ENCODE peak calls at places on chromosomes 5 and 9, in five cellular contexts. D is IMR-90, P is fibroblast of pulmonary artery, Y is hepatocyte, B is tibial nerve. Z is an unnamed sample.

GRCh38 chr5:156621719-156622118 is 228.4 kb upstream of the PPP1R2B start:
- DNase-seq in P (no peak), B (no peak), D (no peak), Y (no peak), Z (no peak)

GRCh38 chr5:127549551-127549950 is 32.1 kb downstream of the PRRC1 start:
- DNase-seq in Y (no peak), D (no peak), P (no peak), B (no peak), Z (no peak)

GRCh38 chr9:18386091-18386490 is 87.9 kb upstream of the ADAMTSL1 start:
- DNase-seq in D (no peak), P (no peak), B (no peak), Y (no peak), Z (no peak)

GRCh38 chr5:1463326-1464095 is 18.3 kb upstream of the SLC6A3 start:
- DNase-seq in D (no peak), Y (no peak), B (no peak), P (no peak), Z (no peak)

GRCh38 chr5:103461223-103461622 is 101.4 kb downstream of the NUDT12 start:
- DNase-seq in Y (no peak), B (no peak), P (peak), D (peak), Z (no peak)

GRCh38 chr9:68496356-68496755 is 44.3 kb downstream of the TMEM252 start:
- DNase-seq in Y (no peak), P (no peak), B (no peak), D (peak), Z (no peak)

GRCh38 chr9:111483862-111484563 is at the start of gene ECPAS:
- DNase-seq in Y (peak), B (peak), P (peak), D (peak), Z (peak)

GRCh38 chr5:93930098-93930497 is 188.7 kb upstream of the POU5F2 start:
- DNase-seq in Y (no peak), B (no peak), P (no peak), D (no peak), Z (no peak)

GRCh38 chr9:110048976-110049698 is 158.8 kb downstream of the C9orf152 start:
- DNase-seq in B (no peak), P (peak), D (no peak), Y (peak), Z (no peak)

GRCh38 chr5:36450229-36451024 is 148.7 kb upstream of the RANBP3L start:
- DNase-seq in D (no peak), P (no peak), B (no peak), Y (no peak), Z (no peak)

GRCh38 chr5:172707285-172708182 is 63.5 kb downstream of the DUSP1 start:
- DNase-seq in D (peak), P (peak), B (no peak), Y (peak), Z (no peak)

GRCh38 chr5:137695651-137696428 is 40.0 kb downstream of the KLHL3 start:
- DNase-seq in Y (no peak), B (peak), P (no peak), D (no peak), Z (no peak)

GRCh38 chr5:10465726-10466125 is 24.0 kb downstream of the ROPN1L start:
- DNase-seq in Y (no peak), D (no peak), P (no peak), B (no peak), Z (no peak)

GRCh38 chr5:67028371-67028770 is 168.2 kb downstream of the CD180 start:
- DNase-seq in D (no peak), Y (no peak), P (peak), B (no peak), Z (no peak)

GRCh38 chr5:175895701-175896102 is 24.3 kb downstream of the CPLX2 start:
- DNase-seq in D (no peak), B (no peak), Y (no peak), P (no peak), Z (no peak)

GRCh38 chr5:18119156-18119785 is 485.0 kb downstream of the TAF11L14 start:
- DNase-seq in D (no peak), P (no peak), Y (no peak), B (no peak), Z (no peak)

GRCh38 chr9:112884086-112884485 is 6.6 kb downstream of the SLC46A2 start:
- DNase-seq in D (peak), B (no peak), Y (peak), P (peak), Z (no peak)

GRCh38 chr5:168723037-168723436 is 143.9 kb upstream of the PANK3 start:
- DNase-seq in B (no peak), Y (no peak), P (no peak), D (no peak), Z (no peak)

GRCh38 chr5:122703214-122703613 is 71.7 kb upstream of the SNX2 start:
- DNase-seq in B (no peak), D (no peak), Y (no peak), P (peak), Z (no peak)

GRCh38 chr9:78029601-78030552 is 1.7 kb downstream of the GNAQ start:
- DNase-seq in Y (peak), B (no peak), P (peak), D (peak), Z (peak)

GRCh38 chr5:27220752-27221151 is 182.4 kb upstream of the CDH9 start:
- DNase-seq in D (no peak), P (no peak), B (no peak), Y (no peak), Z (no peak)

GRCh38 chr5:136137497-136138220 is 5.0 kb downstream of the SMAD5 start:
- DNase-seq in B (no peak), Y (no peak), P (no peak), D (no peak), Z (no peak)

GRCh38 chr9:91433180-91433579 is 9.5 kb upstream of the NFIL3 start:
- DNase-seq in Y (peak), P (peak), B (no peak), D (peak), Z (no peak)

GRCh38 chr5:104018299-104018698 is 455.7 kb upstream of the NUDT12 start:
- DNase-seq in Y (no peak), B (no peak), D (no peak), P (no peak), Z (no peak)

GRCh38 chr9:37942616-37943328 is 38.8 kb upstream of the SLC25A51 start:
- DNase-seq in B (no peak), P (no peak), D (no peak), Y (no peak), Z (no peak)

GRCh38 chr5:37664551-37664950 is 175.3 kb downstream of the GDNF start:
- DNase-seq in P (no peak), Y (no peak), D (no peak), B (no peak), Z (no peak)

GRCh38 chr5:67012241-67012640 is 184.4 kb downstream of the CD180 start:
- DNase-seq in P (no peak), D (peak), Y (no peak), B (no peak), Z (no peak)

GRCh38 chr5:14268738-14269137 is 125.6 kb downstream of the TRIO start:
- DNase-seq in D (peak), B (peak), P (peak), Y (no peak), Z (no peak)

GRCh38 chr5:9720361-9720760 is 90.2 kb upstream of the TAS2R1 start:
- DNase-seq in Y (no peak), P (no peak), D (no peak), B (no peak), Z (no peak)

GRCh38 chr9:76817489-76817888 is 53.3 kb downstream of the PCA3 start:
- DNase-seq in B (no peak), Y (peak), D (peak), P (peak), Z (no peak)

GRCh38 chr5:159901308-159901707 is 15.0 kb upstream of the ADRA1B start:
- DNase-seq in Y (no peak), P (no peak), D (no peak), B (no peak), Z (no peak)

GRCh38 chr9:21559402-21560280 is 77.5 kb upstream of the IFNE start:
- DNase-seq in Y (peak), B (no peak), P (peak), D (peak), Z (no peak)
- H3K4me3 ChIP-seq in Y (peak), B (peak), P (peak), D (peak), Z (peak)

DNA sequence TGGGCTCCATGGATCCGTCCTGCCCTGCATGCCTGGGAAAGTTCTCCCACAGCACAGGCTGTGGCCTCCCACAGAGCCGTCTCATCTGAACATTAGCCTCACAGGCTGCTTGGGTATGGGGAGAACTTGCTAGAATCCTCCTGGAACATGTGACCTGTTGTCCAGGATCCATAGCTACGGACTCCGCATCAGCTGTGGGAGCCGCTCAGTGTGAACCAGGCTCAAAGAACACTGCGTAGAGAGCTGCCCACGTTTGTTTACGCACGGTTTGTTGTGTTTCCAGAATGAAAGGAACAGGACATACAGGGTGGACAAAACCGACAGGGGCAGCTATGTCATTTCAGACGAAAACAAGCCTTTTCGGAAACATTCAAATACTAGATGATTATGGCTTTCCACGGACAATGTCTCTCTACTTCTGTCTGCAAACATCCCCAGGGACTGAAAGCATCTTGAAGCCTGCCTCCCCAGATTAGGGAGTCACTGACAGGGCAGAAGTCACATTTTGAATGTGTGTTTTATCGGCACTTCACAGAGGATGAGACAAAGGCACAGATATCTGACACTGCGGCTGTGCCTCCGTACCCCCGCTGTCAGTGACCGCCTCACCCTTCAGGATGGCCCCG is 390.3 kb downstream of the GADD45G start:
- DNase-seq in B (peak), P (no peak), D (no peak), Y (peak), Z (no peak)
- H3K4me3 ChIP-seq in B (no peak), P (no peak), D (no peak), Y (no peak), Z (no peak)

DNA sequence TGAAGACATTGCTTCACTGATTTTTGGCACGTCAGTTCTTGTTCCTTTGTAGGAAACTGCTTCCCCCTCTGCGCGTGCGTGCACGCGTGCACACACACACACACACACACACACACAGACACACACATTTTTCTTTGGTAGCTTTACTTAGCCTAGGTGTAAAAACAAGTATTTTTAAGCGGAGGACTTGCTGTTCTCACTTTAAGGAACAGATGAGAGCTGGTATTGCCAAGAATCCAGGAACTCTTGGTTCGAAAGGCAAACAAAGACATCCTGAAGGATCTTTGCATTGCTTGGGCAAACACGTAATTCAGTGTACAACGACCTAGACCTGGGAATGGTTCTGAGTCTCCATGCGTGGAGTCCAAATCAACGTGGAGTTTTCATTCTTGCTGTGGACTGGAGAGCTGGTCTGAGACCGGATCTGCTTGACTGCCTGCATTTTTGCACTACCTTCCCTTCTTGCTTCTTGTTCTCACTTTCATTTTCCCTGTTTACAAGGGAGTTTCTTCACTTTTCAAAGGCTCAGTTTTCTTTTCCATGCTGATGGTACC is 8.2 kb downstream of the TMEM268 start:
- DNase-seq in P (no peak), Y (no peak), D (no peak), B (no peak), Z (no peak)
- H3K4me3 ChIP-seq in P (no peak), Y (no peak), D (no peak), B (no peak), Z (peak)

DNA sequence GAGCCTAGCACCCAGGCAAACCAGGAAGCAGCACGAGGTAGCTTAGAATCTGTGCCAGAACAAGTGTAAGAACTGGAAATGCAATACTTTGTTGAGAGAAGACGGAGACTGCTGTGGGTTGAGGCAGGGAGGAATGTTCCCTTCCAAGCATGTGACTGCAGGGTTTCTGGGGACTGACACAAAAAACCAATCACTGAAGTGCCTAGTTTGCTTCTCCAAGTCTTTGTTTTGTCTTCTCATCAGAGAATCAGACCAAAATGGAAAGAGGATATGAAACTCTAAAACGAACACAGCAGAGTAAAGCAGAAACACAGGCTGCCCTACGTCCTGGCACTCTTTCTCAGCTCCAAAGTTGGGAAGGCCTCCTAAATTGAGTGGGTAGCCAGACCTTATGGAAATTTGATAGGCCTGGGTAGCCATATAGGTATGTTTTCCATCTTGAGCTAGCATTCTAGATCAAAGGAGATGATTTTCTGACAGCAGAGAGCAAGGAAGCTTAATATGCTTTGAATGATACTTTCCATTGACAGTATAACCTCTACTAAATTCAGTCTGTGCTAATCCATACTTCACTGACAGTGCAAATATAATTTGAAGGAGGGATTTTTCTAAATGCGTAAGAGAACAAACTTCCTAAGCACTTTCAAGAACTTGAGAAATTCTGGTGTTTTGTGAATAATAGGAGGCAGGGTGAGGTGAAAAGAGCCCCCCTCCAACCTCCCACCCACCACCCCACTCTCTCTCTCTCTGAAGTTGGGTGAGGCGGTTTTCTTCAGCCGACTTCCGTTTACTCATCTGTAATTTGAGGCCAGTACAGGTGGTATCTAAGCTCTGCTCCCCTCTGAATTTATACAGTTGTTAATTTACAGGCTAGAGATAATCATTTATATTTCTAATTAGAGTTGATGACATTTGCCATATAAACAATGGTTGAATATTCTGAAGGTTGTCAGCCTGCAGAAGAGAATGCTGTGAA is 5.5 kb downstream of the ADRB2 start:
- DNase-seq in Y (no peak), P (no peak), D (no peak), B (peak), Z (no peak)
- H3K4me3 ChIP-seq in Y (no peak), P (no peak), D (no peak), B (no peak), Z (no peak)

DNA sequence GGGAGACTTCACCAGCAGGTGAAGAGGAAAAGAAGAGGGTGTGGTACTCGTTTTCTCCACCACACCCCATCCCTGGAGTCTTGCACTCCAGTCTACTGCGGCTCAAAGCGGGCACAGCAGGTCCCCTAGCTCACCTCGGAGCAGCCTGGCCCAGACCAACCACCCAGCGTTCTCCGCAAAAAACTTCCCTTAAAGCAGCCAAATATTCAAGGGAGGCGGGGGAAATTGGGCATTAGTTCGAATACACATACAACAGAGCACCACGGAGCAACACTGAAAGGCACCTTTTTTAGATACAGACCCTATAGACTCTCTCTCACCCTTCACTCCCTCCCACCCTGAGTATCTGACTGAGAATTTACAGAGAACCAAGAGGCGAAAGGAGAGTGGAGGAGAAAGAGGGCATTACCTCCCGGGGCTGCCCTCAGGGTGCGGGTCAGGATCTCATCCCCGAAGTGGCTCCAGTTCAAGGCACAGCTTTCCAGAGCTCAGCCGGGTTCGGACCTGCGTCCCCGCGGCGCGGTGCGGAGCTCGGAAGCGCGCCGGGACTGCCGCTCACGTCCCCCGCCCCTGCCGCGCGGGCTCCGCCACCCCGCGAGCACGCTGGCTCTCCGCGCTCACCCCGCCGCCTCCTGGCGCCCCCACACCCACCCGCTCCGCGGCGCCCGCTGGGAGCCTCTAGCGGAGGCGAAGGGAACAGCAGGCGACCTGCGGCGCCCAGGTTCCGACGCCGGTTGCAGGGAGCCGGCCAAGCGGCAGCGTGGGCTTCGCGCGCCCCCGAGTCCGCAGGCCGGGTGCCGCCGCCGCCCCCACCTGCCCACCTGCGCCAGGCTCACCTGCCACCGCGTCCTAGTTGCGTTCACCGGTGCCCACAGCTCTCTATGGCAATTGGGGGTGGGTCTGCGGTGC is 1638.7 kb upstream of the C9orf72 start:
- DNase-seq in B (no peak), Y (peak), P (peak), D (no peak), Z (no peak)
- H3K4me3 ChIP-seq in B (no peak), Y (peak), P (peak), D (no peak), Z (peak)

DNA sequence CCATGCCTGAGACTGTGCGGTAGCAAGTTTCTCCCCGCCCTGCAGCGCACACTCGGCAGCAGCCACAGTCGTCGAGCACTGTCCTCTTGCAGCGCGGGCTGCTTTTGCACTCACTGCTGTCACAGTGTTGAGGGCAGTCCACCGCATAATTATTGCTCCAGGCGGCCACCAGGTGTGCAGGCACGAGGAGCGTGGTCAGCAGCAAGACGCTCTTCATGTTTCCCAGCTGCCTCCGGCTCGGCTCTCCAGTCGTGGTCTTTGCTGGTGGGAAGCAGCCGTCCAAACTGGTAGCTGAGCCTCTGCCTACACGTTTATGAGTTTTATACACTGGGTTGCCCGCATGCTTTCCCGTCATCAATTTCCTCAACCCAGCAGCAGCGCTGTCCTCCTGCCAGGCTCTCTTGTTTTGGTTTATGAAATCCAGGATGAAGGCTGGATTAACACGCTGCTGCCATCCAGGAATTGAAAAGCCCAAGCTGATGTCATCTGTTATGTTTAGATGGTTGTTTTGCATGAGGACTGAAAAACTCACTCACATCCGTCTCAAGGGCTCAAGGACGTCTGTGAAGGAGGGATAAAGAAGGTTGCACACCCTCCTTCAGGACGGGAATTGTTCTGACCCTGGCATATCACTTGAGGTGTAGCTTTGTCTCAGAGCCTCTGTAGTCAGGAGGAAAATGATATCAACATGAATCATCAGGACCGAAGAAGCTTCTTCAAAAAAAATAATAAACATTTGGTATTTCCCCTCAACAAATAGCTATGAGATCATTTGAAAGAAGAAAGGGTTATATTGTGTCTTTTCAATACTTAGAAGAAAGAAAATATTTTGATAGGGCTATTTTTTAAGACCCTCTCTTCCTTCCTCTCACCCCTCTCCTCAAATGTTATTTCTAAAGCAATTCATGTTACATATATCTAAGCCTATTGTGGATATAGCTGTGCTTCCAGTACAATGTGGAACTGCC is at the start of gene ESM1:
- DNase-seq in P (peak), Y (no peak), D (peak), B (no peak), Z (no peak)
- H3K4me3 ChIP-seq in P (peak), Y (no peak), D (peak), B (no peak), Z (no peak)

GRCh38 chr9:128912270-128912853 is 8.4 kb upstream of the PHYHD1 start:
- DNase-seq in B (no peak), P (peak), D (peak), Y (peak), Z (no peak)
- H3K4me3 ChIP-seq in B (no peak), P (no peak), D (no peak), Y (no peak), Z (peak)